ENCODE peak calls at places on chromosome 18, in seven cellular contexts. O, W, K, F, U, T and S are unnamed samples.

GRCh38 chr18:79467126-79467525 is 71.4 kb downstream of the NFATC1 start:
- DNase-seq in O (peak; percentile 44), W (no peak), K (no peak), F (no peak), U (no peak), T (no peak), S (no peak)

GRCh38 chr18:30748541-30748940 is 294.0 kb downstream of the DSC3 start:
- DNase-seq in O (no peak), W (no peak), K (no peak), F (no peak), U (no peak), T (no peak), S (no peak)

GRCh38 chr18:73283032-73283431 is 415.2 kb upstream of the NETO1 start:
- DNase-seq in O (no peak), W (no peak), K (peak; percentile 27), F (peak; percentile 0), U (no peak), T (no peak), S (no peak)

GRCh38 chr18:28409811-28410210 is 232.9 kb upstream of the CDH2 start:
- DNase-seq in O (no peak), W (no peak), K (no peak), F (no peak), U (no peak), T (no peak), S (no peak)

GRCh38 chr18:10518595-10519273 is 7.1 kb upstream of the NAPG start:
- DNase-seq in O (peak; percentile 38), W (peak; percentile 70), K (peak; percentile 36), F (peak; percentile 13), U (no peak), T (no peak), S (no peak)

GRCh38 chr18:48161911-48162698 is 231.6 kb upstream of the SMAD2 start:
- DNase-seq in O (peak; percentile 92), W (no peak), K (no peak), F (no peak), U (no peak), T (no peak), S (no peak)

GRCh38 chr18:67794512-67794911 is 278.0 kb upstream of the DSEL start:
- DNase-seq in O (no peak), W (no peak), K (peak; percentile 51), F (peak; percentile 65), U (no peak), T (no peak), S (no peak)

GRCh38 chr18:5073026-5073944 is 123.8 kb downstream of the AKAIN1 start:
- DNase-seq in O (no peak), W (no peak), K (peak; percentile 15), F (peak; percentile 2), U (no peak), T (no peak), S (no peak)

GRCh38 chr18:49745051-49746014 is 68.0 kb downstream of the ACAA2 start:
- DNase-seq in O (no peak), W (no peak), K (no peak), F (no peak), U (no peak), T (no peak), S (no peak)

GRCh38 chr18:62200121-62200914 is 13.3 kb downstream of the RELCH start:
- DNase-seq in O (no peak), W (no peak), K (peak; percentile 36), F (no peak), U (no peak), T (no peak), S (no peak)

GRCh38 chr18:7321831-7322230 is 90.9 kb downstream of the LRRC30 start:
- DNase-seq in O (no peak), W (no peak), K (no peak), F (no peak), U (no peak), T (no peak), S (no peak)

GRCh38 chr18:40607741-40608140 is 1347.3 kb upstream of the PIK3C3 start:
- DNase-seq in O (no peak), W (no peak), K (no peak), F (no peak), U (no peak), T (no peak), S (no peak)

GRCh38 chr18:79380816-79381806 is 14.6 kb upstream of the NFATC1 start:
- DNase-seq in O (peak; percentile 85), W (peak; percentile 74), K (peak; percentile 29), F (no peak), U (peak; percentile 79), T (peak; percentile 84), S (no peak)

GRCh38 chr18:58338961-58339722 is 289.7 kb downstream of the ALPK2 start:
- DNase-seq in O (peak; percentile 59), W (no peak), K (peak; percentile 56), F (no peak), U (no peak), T (no peak), S (no peak)

GRCh38 chr18:78857252-78858150 is 122.1 kb upstream of the SALL3 start:
- DNase-seq in O (no peak), W (no peak), K (no peak), F (no peak), U (no peak), T (no peak), S (no peak)

GRCh38 chr18:31171159-31171839 is 8.6 kb upstream of the DSC1 start:
- DNase-seq in O (no peak), W (no peak), K (no peak), F (no peak), U (no peak), T (no peak), S (no peak)

GRCh38 chr18:45102863-45103262 is 422.2 kb downstream of the SETBP1 start:
- DNase-seq in O (no peak), W (no peak), K (no peak), F (no peak), U (no peak), T (no peak), S (no peak)

GRCh38 chr18:50320719-50321118 is 33.2 kb upstream of the CXXC1 start:
- DNase-seq in O (no peak), W (no peak), K (no peak), F (no peak), U (no peak), T (no peak), S (no peak)

DNA sequence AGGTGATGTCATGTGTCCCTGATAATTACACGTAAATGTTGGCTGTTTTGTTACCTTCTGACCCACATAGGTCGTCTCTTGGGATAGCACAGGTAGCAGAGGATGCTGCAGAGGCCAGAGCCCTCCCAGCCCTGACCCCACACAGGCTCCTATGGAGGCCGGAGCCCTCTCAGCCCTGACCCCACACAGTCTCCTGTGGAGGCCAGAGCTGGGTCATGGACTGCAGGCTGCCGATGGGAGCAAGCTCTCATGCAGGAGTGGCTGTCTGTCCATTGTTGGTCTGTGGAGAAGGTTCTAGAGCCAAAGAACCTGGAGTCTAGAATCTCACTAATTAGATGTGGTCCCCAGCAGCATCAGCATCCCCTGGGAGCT is 155.5 kb downstream of the LDLRAD4 start:
- DNase-seq in O (no peak), W (no peak), K (no peak), F (no peak), U (no peak), T (no peak), S (no peak)
- H3K27me3 ChIP-seq in O (no peaks in the 10 kb centered on the region), W (no peaks in the 10 kb centered on the region), K (no peaks in the 10 kb centered on the region), F (no peaks in the 10 kb centered on the region), U (no peaks in the 10 kb centered on the region), T (no peaks in the 10 kb centered on the region), S (no peaks in the 10 kb centered on the region)

DNA sequence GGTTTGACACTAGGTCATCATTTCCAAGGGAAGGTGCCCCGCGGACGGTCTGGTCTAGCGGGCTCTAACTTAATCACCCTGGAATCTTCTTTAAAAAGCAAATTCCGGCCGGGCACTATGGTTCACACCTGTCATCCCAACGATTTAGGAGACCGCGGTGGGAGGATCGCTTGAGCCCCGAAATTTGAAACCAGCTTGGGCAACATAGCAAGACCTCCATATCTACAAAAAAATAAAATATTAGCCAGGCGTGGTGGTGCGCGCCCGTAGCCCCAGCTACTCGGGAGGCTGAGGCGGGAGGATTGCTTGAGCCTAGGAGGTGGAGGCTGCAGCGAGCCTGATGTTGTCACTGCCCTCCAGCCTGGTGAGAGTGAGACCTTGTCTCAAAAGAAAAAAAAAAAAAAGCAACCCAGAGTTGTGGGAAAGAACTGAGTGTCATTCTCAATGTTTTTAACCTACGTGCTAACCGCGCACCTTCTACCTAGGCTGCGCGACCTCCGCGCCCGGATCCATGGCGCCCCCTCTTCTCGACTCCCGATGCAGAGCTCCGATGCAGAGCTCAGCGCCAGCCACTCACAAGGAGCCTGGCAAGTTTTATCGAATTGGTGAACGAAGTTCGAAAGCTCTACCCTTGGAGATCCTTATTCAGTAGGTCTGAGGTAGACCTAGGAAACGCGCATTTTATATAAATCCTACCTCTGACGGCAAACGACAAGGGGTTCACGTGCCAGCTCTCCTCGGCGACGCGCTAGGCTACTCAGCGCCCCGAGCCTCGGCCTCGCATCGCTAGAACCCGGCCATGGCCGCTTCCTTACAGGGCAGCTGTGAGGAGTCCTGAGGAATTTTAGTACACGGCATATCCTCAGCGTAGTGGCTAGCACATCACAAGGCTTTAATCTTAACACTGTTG is 877 bp upstream of the TWSG1 start:
- DNase-seq in O (peak; percentile 47), W (peak; percentile 20), K (no peak), F (no peak), U (peak; percentile 46), T (peak; percentile 81), S (peak; percentile 18)
- H3K4me3 ChIP-seq in O (peak overlapping the region; percentile 94), W (peak overlapping the region; percentile 81), K (peak overlapping the region; percentile 79), F (peak overlapping the region; percentile 68), U (peak overlapping the region; percentile 61), T (peak overlapping the region; percentile 92), S (peak overlapping the region; percentile 44)

GRCh38 chr18:3458952-3459853 is 9.2 kb downstream of the TGIF1 start:
- DNase-seq in O (no peak), W (no peak), K (peak; percentile 74), F (no peak), U (no peak), T (no peak), S (no peak)

GRCh38 chr18:3460823-3461398 is 10.9 kb downstream of the TGIF1 start:
- DNase-seq in O (no peak), W (no peak), K (no peak), F (no peak), U (no peak), T (no peak), S (no peak)

GRCh38 chr18:3463052-3463451 is 13.1 kb downstream of the TGIF1 start:
- DNase-seq in O (no peak), W (no peak), K (peak; percentile 56), F (no peak), U (no peak), T (no peak), S (no peak)

GRCh38 chr18:3458378-3458777 is 8.4 kb downstream of the TGIF1 start:
- DNase-seq in O (no peak), W (no peak), K (peak; percentile 19), F (no peak), U (no peak), T (no peak), S (no peak)

DNA sequence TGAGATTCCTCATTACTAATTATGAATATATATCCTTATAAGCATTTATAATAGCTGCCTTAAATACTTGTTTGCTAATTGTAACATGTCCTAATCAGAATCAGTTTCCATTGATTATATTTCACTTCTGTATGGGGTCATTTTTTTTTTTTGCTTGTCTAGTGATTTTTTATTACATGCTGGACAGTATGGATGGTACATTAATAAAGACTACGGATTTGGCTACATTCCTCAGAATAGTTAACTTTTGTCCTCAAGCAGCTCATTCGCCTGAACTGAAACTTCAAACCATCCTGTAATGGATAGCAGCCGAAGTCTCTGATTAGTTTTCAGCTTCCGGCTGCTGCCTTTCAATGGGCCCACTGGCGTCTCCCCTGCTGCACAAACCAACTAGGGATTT is 11.7 kb downstream of the TGIF1 start:
- DNase-seq in O (no peak), W (no peak), K (no peak), F (no peak), U (no peak), T (no peak), S (no peak)
- H3K36me3 ChIP-seq in O (peaks cover 4% of the 10 kb centered on the region), W (no peaks in the 10 kb centered on the region), K (peaks cover 22% of the 10 kb centered on the region), F (peaks cover 18% of the 10 kb centered on the region), U (no peaks in the 10 kb centered on the region), T (no peaks in the 10 kb centered on the region), S (no peaks in the 10 kb centered on the region)

GRCh38 chr18:12287131-12287681 is 20.8 kb upstream of the TUBB6 start:
- DNase-seq in O (no peak), W (no peak), K (no peak), F (no peak), U (no peak), T (no peak), S (no peak)
- H3K27me3 ChIP-seq in O (no peaks in the 10 kb centered on the region), W (no peaks in the 10 kb centered on the region), K (no peaks in the 10 kb centered on the region), F (no peaks in the 10 kb centered on the region), U (no peaks in the 10 kb centered on the region), T (no peaks in the 10 kb centered on the region), S (peaks cover 8% of the 10 kb centered on the region)